ENCODE peak calls at places on chromosome 5, in ten cellular contexts. C, H, I, X, N, M, V, J, U and S are unnamed samples. For H3K9me3, the result is how much of the 10 kb centered on the place peaks cover.

GRCh38 chr5:124043456-124043855 is 531.5 kb downstream of the CSNK1G3 start:
- DNase-seq in J (peak), U (peak), X (no peak), I (no peak), M (no peak), C (no peak), H (no peak), N (peak), V (no peak), S (no peak)

GRCh38 chr5:172403191-172403794 is 51.0 kb downstream of the SH3PXD2B start:
- DNase-seq in M (peak), I (peak), N (no peak), V (no peak), C (no peak), X (peak), J (no peak), U (no peak), H (no peak), S (peak)

GRCh38 chr5:138504799-138505198 is 38.2 kb downstream of the ETF1 start:
- DNase-seq in V (no peak), X (peak), M (peak), I (peak), U (no peak), C (peak), N (no peak), H (no peak), J (no peak), S (peak)

GRCh38 chr5:172418847-172419810 is 35.2 kb downstream of the SH3PXD2B start:
- DNase-seq in X (no peak), I (peak), N (peak), C (no peak), M (peak), H (no peak), V (no peak), J (peak), U (no peak), S (no peak)

GRCh38 chr5:113359419-113359818 is 75.4 kb downstream of the TSSK1B start:
- DNase-seq in J (no peak), N (no peak), C (no peak), V (no peak), I (no peak), U (no peak), H (no peak), M (no peak), X (peak), S (no peak)

GRCh38 chr5:11075010-11075860 is 314.2 kb upstream of the DAP start:
- DNase-seq in X (no peak), I (no peak), V (no peak), U (no peak), H (no peak), N (peak), M (no peak), C (no peak), J (peak), S (no peak)

GRCh38 chr5:98805070-98805469 is 31.6 kb downstream of the RGMB start:
- DNase-seq in I (no peak), U (no peak), M (no peak), X (no peak), J (no peak), H (no peak), N (no peak), V (no peak), C (no peak), S (no peak)

GRCh38 chr5:64635056-64635686 is 55.1 kb upstream of the SHISAL2B start:
- DNase-seq in V (no peak), X (peak), C (no peak), M (no peak), N (no peak), U (peak), I (no peak), J (peak), H (no peak), S (no peak)

GRCh38 chr5:111572561-111572960 is 60.2 kb upstream of the STARD4 start:
- DNase-seq in J (no peak), I (no peak), V (no peak), C (no peak), N (no peak), M (no peak), H (no peak), U (no peak), X (no peak), S (no peak)

GRCh38 chr5:139696894-139697658 is 48.9 kb downstream of the CXXC5 start:
- DNase-seq in X (peak), I (peak), U (no peak), J (peak), C (peak), M (peak), H (no peak), N (peak), V (peak), S (peak)

GRCh38 chr5:74903165-74903787 is 37.1 kb upstream of the FAM169A start:
- DNase-seq in V (peak), M (no peak), H (no peak), U (no peak), J (peak), C (peak), X (no peak), N (peak), I (peak), S (peak)

GRCh38 chr5:97854871-97855762 is 672.1 kb upstream of the RIOK2 start:
- DNase-seq in H (no peak), U (no peak), J (no peak), N (no peak), X (no peak), M (no peak), C (no peak), V (no peak), I (no peak), S (no peak)

GRCh38 chr5:122341087-122341486 is 29.1 kb downstream of the SNCAIP start:
- DNase-seq in X (no peak), I (no peak), N (no peak), U (no peak), V (no peak), C (no peak), H (no peak), M (no peak), J (no peak), S (no peak)

GRCh38 chr5:154518438-154518867 is 40.4 kb upstream of the HAND1 start:
- DNase-seq in J (peak), U (no peak), C (no peak), H (no peak), M (no peak), I (no peak), N (no peak), V (no peak), X (no peak), S (no peak)

GRCh38 chr5:73792687-73793320 is 166.8 kb downstream of the ARHGEF28 start:
- DNase-seq in M (peak), U (peak), I (peak), V (peak), J (peak), C (peak), N (peak), H (peak), X (peak), S (peak)

GRCh38 chr5:95895223-95895622 is 66.4 kb downstream of the ELL2 start:
- DNase-seq in I (no peak), M (no peak), N (no peak), U (no peak), J (no peak), X (no peak), V (no peak), C (no peak), H (no peak), S (no peak)

GRCh38 chr5:157574456-157575095 is 999 bp downstream of the ADAM19 start:
- DNase-seq in N (no peak), C (no peak), J (no peak), M (no peak), I (peak), H (no peak), U (peak), V (no peak), X (no peak), S (no peak)

GRCh38 chr5:173653822-173654523 is 37.5 kb upstream of the BOD1 start:
- DNase-seq in V (no peak), X (no peak), N (no peak), H (no peak), C (no peak), J (no peak), I (no peak), U (no peak), M (no peak), S (no peak)

GRCh38 chr5:8606231-8606630 is 737.3 kb downstream of the MTRR start:
- DNase-seq in X (no peak), M (no peak), N (no peak), H (no peak), C (no peak), J (no peak), U (no peak), I (no peak), V (no peak), S (no peak)

GRCh38 chr5:164742025-164742424 is 1236.6 kb downstream of the MAT2B start:
- DNase-seq in J (no peak), I (no peak), V (no peak), H (no peak), C (no peak), U (no peak), M (no peak), N (no peak), X (no peak), S (no peak)
- H3K9me3 ChIP-seq in J (under half), I (under half), V (under half), H (under half), C (under half), U (under half), M (under half), N (under half), X (under half), S (under half)

GRCh38 chr5:44387911-44388310 is 1.3 kb downstream of the FGF10 start:
- DNase-seq in I (peak), H (no peak), V (no peak), U (no peak), X (no peak), C (no peak), J (no peak), M (no peak), N (no peak), S (no peak)

GRCh38 chr5:44390332-44390731 is 1.1 kb upstream of the FGF10 start:
- DNase-seq in X (no peak), N (no peak), I (peak), U (no peak), V (no peak), M (no peak), C (no peak), H (no peak), J (no peak), S (no peak)

GRCh38 chr5:44387391-44387790 is 1.8 kb downstream of the FGF10 start:
- DNase-seq in M (no peak), U (no peak), X (no peak), I (no peak), N (no peak), J (no peak), V (no peak), H (no peak), C (no peak), S (no peak)

GRCh38 chr5:44389410-44389879 is at the start of gene FGF10:
- DNase-seq in J (peak), H (no peak), V (no peak), C (no peak), I (peak), X (peak), U (no peak), M (peak), N (peak), S (peak)

DNA sequence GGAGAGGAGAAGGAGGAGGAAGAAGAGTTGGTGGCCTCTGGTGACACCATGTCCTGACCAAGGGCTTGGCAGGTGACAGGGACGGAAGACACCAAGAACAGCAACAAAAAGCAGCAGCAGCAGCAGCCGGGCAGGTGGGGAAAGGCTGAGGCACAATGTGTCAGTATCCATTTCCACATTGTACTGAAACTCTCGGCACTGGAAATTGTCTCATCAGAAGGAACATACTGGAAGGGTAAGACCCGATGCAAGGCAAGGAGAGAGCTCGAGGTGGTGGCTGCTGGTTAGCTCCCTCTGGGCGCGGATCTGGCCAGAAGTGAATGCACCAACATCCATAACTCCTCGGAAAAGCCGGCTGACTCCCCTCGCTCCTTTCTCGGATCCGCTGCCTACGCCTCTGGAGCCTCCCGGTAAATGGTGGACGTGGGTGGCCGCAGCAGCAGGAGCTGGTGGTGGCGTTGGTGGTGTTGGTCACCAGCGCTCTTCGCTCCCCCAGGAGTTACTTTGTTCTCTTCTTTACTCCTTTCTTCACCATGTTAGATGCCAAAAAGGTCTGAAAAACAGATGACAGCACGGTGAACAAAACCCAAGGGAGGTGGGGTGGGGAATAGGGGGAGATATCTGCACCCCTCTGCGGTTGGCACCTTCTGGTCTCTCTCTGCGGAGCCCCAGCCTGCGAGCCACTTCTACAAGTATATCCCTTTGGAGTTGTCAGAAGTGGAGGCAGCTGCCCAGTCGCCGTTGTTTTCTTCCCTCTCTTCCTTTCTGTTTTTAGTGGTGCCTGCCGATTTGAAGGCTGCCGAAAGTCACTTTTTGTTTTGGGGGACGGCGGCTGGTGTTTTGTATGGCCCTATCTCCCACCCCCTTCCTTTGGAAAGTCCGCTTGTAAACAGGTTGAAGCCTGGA is 463 bp downstream of the FGF10 start:
- DNase-seq in U (no peak), V (no peak), C (peak), M (peak), I (peak), N (no peak), J (no peak), X (peak), H (no peak), S (no peak)
- H3K4me3 ChIP-seq in U (no peak), V (no peak), C (peak), M (peak), I (peak), N (peak), J (peak), X (peak), H (no peak), S (no peak)

GRCh38 chr5:177378884-177379883 is 5.0 kb upstream of the SLC34A1 start:
- DNase-seq in I (no peak), M (no peak), C (no peak), J (no peak), H (no peak), U (no peak), X (no peak), N (no peak), V (peak), S (no peak)
- TF ChIP-seq CTCF in I (no peak), M (no peak), C (no peak), J (no peak), H (peak), U (no peak), X (no peak), N (no peak), V (no peak), S (no peak)

GRCh38 chr5:117859161-117859560 is 1129.2 kb downstream of the DTWD2 start:
- DNase-seq in U (peak), X (no peak), H (no peak), C (no peak), V (no peak), N (no peak), J (no peak), I (no peak), M (no peak), S (no peak)

GRCh38 chr5:117863589-117864296 is 1124.6 kb downstream of the DTWD2 start:
- DNase-seq in M (no peak), J (no peak), H (no peak), V (no peak), U (no peak), N (no peak), X (no peak), C (no peak), I (no peak), S (no peak)
- H3K9me3 ChIP-seq in M (under half), J (under half), H (under half), V (under half), U (under half), N (under half), X (under half), C (under half), I (under half), S (under half)

GRCh38 chr5:153463806-153464205 is 26.7 kb upstream of the GRIA1 start:
- DNase-seq in V (no peak), C (no peak), M (no peak), I (no peak), U (no peak), N (no peak), H (no peak), J (no peak), X (no peak), S (no peak)

GRCh38 chr5:153456993-153457392 is 33.5 kb upstream of the GRIA1 start:
- DNase-seq in J (no peak), X (no peak), M (no peak), H (no peak), N (no peak), I (no peak), U (no peak), V (no peak), C (no peak), S (no peak)

GRCh38 chr5:153458266-153458665 is 32.2 kb upstream of the GRIA1 start:
- DNase-seq in V (no peak), J (no peak), X (no peak), I (no peak), U (no peak), H (no peak), C (no peak), N (no peak), M (no peak), S (no peak)

GRCh38 chr5:153460421-153460820 is 30.0 kb upstream of the GRIA1 start:
- DNase-seq in M (no peak), C (no peak), I (no peak), X (no peak), J (no peak), U (no peak), V (no peak), H (no peak), N (no peak), S (no peak)

DNA sequence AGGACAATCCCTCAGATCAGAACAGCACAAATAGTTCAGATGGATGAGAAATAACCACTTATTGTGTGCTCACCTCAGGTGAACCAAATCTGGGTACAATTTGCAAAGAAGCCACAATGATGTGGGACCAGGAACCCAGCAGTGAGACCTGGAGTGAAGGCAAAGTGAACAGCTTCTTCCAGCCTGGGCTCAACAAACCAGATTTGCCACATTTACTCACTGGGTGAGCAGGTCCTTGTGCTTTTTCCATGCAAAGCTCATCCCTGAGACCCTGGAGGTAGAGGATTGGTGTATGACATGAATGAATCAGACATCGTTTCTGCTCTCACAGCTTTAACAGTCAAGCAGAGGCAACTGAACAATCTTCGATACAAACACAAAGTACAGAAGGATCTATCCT is 29.1 kb upstream of the GRIA1 start:
- DNase-seq in U (no peak), M (no peak), C (no peak), V (no peak), J (no peak), H (no peak), I (no peak), N (no peak), X (no peak), S (no peak)
- H3K4me3 ChIP-seq in U (no peak), M (no peak), C (no peak), V (no peak), J (no peak), H (no peak), I (no peak), N (no peak), X (no peak), S (no peak)